ENCODE peak calls at places on chromosomes 16 and 17, in nine cellular contexts. C is RWPE1; Z is stomach; Q is uterus; W is kidney; O is mesenchymal stem cell; M is H9; D is CD8-positive, alpha-beta T cell; P is left ventricle myocardium inferior. J is an unnamed sample.

GRCh38 chr17:9228408-9229159 is 207.3 kb downstream of the NTN1 start:
- DNase-seq in W (no peak), Q (peak; percentile 88), D (no peak), Z (no peak), O (peak; percentile 38), M (no peak), C (peak; percentile 26), P (no peak), J (no peak)

GRCh38 chr17:43983515-43984411 is 20.7 kb upstream of the NAGS start:
- DNase-seq in Q (no peak), W (peak; percentile 76), P (no peak), C (no peak), Z (peak; percentile 84), D (no peak), O (no peak), M (peak; percentile 76), J (peak; percentile 28)

GRCh38 chr16:49330562-49331201 is 42.9 kb upstream of the C16orf78 start:
- DNase-seq in W (no peak), D (no peak), C (no peak), M (no peak), Q (no peak), Z (no peak), P (no peak), O (no peak), J (no peak)

GRCh38 chr16:72858611-72859493 is 189.1 kb downstream of the ZFHX3 start:
- DNase-seq in O (peak; percentile 67), Z (no peak), D (no peak), Q (no peak), W (no peak), C (no peak), M (no peak), P (no peak), J (no peak)

GRCh38 chr16:49639739-49640388 is 216.0 kb downstream of the ZNF423 start:
- DNase-seq in D (no peak), Z (no peak), W (peak; percentile 85), C (no peak), O (peak; percentile 81), M (no peak), P (peak; percentile 71), Q (peak; percentile 57), J (no peak)

GRCh38 chr17:65364408-65364807 is 197.0 kb downstream of the AXIN2 start:
- DNase-seq in W (no peak), O (no peak), M (no peak), Q (no peak), D (no peak), Z (no peak), C (no peak), P (no peak), J (no peak)

GRCh38 chr16:49455991-49456745 is 82.6 kb downstream of the C16orf78 start:
- DNase-seq in Z (peak; percentile 16), C (no peak), D (peak; percentile 38), P (no peak), Q (no peak), W (no peak), O (no peak), M (peak; percentile 10), J (no peak)

GRCh38 chr17:42879596-42879985 is 21.0 kb upstream of the G6PC1 start:
- DNase-seq in O (peak; percentile 72), W (peak; percentile 59), P (no peak), Q (no peak), C (no peak), Z (no peak), M (no peak), D (no peak), J (no peak)

GRCh38 chr16:31090540-31090939 is 1.8 kb upstream of the PRSS53 start:
- DNase-seq in Z (no peak), W (no peak), Q (no peak), D (no peak), O (peak; percentile 30), P (no peak), C (no peak), M (no peak), J (no peak)

GRCh38 chr16:4059969-4060368 is 56.3 kb downstream of the ADCY9 start:
- DNase-seq in O (no peak), Q (no peak), M (no peak), P (no peak), C (no peak), Z (no peak), W (no peak), D (peak; percentile 56), J (no peak)

GRCh38 chr17:56943505-56944125 is 17.2 kb downstream of the COIL start:
- DNase-seq in O (peak; percentile 22), D (no peak), C (no peak), W (no peak), M (no peak), Z (no peak), Q (no peak), P (no peak), J (no peak)

GRCh38 chr17:16269658-16270057 is 52.6 kb downstream of the PIGL start:
- DNase-seq in Z (no peak), Q (no peak), D (no peak), C (no peak), P (no peak), O (peak; percentile 40), W (no peak), M (no peak), J (no peak)

GRCh38 chr17:67532326-67532871 is 155.3 kb downstream of the PITPNC1 start:
- DNase-seq in D (no peak), C (no peak), M (peak; percentile 26), W (no peak), O (no peak), Q (no peak), P (peak; percentile 24), Z (no peak), J (no peak)

GRCh38 chr17:75640556-75641119 is 7.4 kb downstream of the SMIM5 start:
- DNase-seq in Z (no peak), Q (no peak), D (no peak), M (no peak), O (no peak), C (no peak), W (peak; percentile 76), P (no peak), J (no peak)

GRCh38 chr17:40617678-40618240 is 29.9 kb downstream of the SMARCE1 start:
- DNase-seq in M (peak; percentile 75), C (no peak), Q (no peak), O (no peak), W (no peak), D (no peak), Z (no peak), P (no peak), J (no peak)

GRCh38 chr16:21033707-21034106 is 116.9 kb downstream of the DNAH3 start:
- DNase-seq in M (no peak), O (no peak), D (no peak), C (no peak), Z (no peak), Q (no peak), W (no peak), P (peak; percentile 44), J (no peak)

DNA sequence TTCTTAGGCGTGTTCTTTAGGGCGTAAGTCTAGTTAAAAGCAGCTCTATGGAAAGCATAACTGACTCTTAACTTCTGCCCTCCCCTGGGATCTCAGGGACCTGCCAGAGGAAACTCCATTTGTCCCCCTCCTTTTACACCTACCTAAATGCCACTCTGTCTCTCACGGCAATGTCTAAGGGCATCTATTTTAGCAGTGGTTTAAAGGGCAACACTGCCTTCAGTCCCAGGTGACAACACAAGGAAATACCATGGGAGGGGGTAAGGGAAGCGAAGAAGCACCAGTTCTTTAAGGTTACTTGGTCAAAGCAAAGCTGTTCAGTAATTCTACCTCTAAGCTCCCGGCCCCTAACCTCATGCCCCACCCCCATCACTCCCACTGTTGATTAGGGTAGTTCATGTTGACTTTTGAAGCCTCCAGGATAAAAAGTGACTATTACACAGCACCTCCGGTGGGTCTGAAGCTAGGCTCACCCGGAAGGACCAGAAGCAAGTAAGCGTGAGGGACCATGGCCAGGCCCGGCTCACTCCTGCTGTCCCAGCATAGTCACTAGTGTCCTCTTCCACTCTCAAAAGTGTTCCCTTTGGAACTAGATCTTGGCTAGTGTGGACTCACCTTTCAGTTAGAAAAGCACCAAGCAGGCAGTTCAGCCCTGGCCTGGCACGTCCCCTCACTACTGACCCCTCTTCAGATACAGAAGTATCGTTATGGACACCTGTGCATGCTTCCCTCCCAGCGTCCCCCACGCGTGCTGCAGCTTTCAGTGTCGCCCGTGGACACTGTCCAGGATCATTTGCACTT is 47.0 kb downstream of the CYTH1 start:
- DNase-seq in C (no peak), M (no peak), W (peak; percentile 78), O (no peak), D (no peak), Z (no peak), Q (no peak), P (no peak), J (no peak)
- H3K27ac ChIP-seq in C (peak overlapping the region; percentile 74), M (no peak overlapping the region), W (peak overlapping the region; percentile 41), O (no peak overlapping the region), D (peak overlapping the region; percentile 58), Z (peak overlapping the region; percentile 86), Q (peak overlapping the region; percentile 64), P (peak overlapping the region; percentile 91), J (no peak overlapping the region)

GRCh38 chr17:51820766-51821165 is 337.7 kb downstream of the CA10 start:
- DNase-seq in D (no peak), P (no peak), Q (no peak), W (no peak), C (no peak), O (no peak), Z (no peak), M (no peak), J (no peak)
- H3K27ac ChIP-seq in D (no peak overlapping the region), P (no peak overlapping the region), Q (no peak overlapping the region), W (no peak overlapping the region), C (no peak overlapping the region), O (no peak overlapping the region), Z (no peak overlapping the region), M (no peak overlapping the region), J (no peak overlapping the region)

GRCh38 chr17:4163951-4164350 is 21.0 kb downstream of the CYB5D2 start:
- DNase-seq in C (peak; percentile 20), W (peak; percentile 10), M (no peak), D (no peak), Z (no peak), Q (no peak), O (no peak), P (no peak), J (no peak)
- H3K27ac ChIP-seq in C (peak overlapping the region; percentile 71), W (no peak overlapping the region), M (no peak overlapping the region), D (no peak overlapping the region), Z (no peak overlapping the region), Q (no peak overlapping the region), O (no peak overlapping the region), P (peak overlapping the region; percentile 37), J (no peak overlapping the region)

GRCh38 chr17:10771142-10771541 is 32.8 kb downstream of the TMEM238L start:
- DNase-seq in D (no peak), Q (no peak), M (no peak), O (no peak), W (no peak), P (no peak), C (no peak), Z (no peak), J (no peak)

GRCh38 chr17:10769840-10770239 is 34.1 kb downstream of the TMEM238L start:
- DNase-seq in D (no peak), C (no peak), P (no peak), O (no peak), Z (no peak), Q (no peak), W (no peak), M (no peak), J (no peak)

GRCh38 chr17:10775740-10776333 is 28.1 kb downstream of the TMEM238L start:
- DNase-seq in D (no peak), P (no peak), Z (no peak), Q (no peak), C (no peak), M (no peak), W (no peak), O (no peak), J (no peak)

GRCh38 chr17:10775058-10775457 is 28.8 kb downstream of the TMEM238L start:
- DNase-seq in M (no peak), W (no peak), P (no peak), O (no peak), Z (peak; percentile 62), Q (no peak), D (no peak), C (no peak), J (no peak)

GRCh38 chr17:10772425-10773380 is 31.2 kb downstream of the TMEM238L start:
- DNase-seq in Z (peak; percentile 90), M (peak; percentile 91), D (no peak), O (no peak), C (no peak), P (no peak), Q (no peak), W (no peak), J (no peak)
- H3K27ac ChIP-seq in Z (peak overlapping the region; percentile 47), M (no peak overlapping the region), D (no peak overlapping the region), O (no peak overlapping the region), C (no peak overlapping the region), P (no peak overlapping the region), Q (no peak overlapping the region), W (no peak overlapping the region), J (no peak overlapping the region)